ENCODE peak calls at places on chromosome 19, in eight cellular contexts. L is body of pancreas, M is testis, Z is IMR-90, C is Peyer's patch, Q is suprapubic skin, T is transverse colon, A is breast epithelium. B is an unnamed sample. For H3K4me1, the result is how much of the 10 kb centered on the place peaks cover.

GRCh38 chr19:5345895-5346386 is 5.3 kb upstream of the PTPRS start:
- DNase-seq in L (no peak), M (no peak), Z (peak), C (no peak), Q (no peak), T (no peak), A (no peak), B (no peak)

GRCh38 chr19:56840452-56841193 is at the start of the genes PEG3 and ZIM2:
- DNase-seq in L (peak), M (peak), Z (no peak), C (no peak), Q (peak), T (peak), A (peak), B (peak)

GRCh38 chr19:48719263-48720171 is at the start of gene MAMSTR:
- DNase-seq in L (no peak), M (no peak), Z (no peak), C (no peak), Q (peak), T (no peak), A (no peak), B (peak)

GRCh38 chr19:362154-362553 is 17.6 kb upstream of the MIER2 start:
- DNase-seq in L (no peak), M (no peak), Z (no peak), C (peak), Q (no peak), T (no peak), A (no peak), B (no peak)

GRCh38 chr19:13583114-13583513 is 76.8 kb upstream of the CACNA1A start:
- DNase-seq in L (no peak), M (no peak), Z (no peak), C (no peak), Q (no peak), T (no peak), A (no peak), B (no peak)

GRCh38 chr19:55489711-55490477 is 1.7 kb downstream of the SSC5D start:
- DNase-seq in L (no peak), M (no peak), Z (no peak), C (no peak), Q (no peak), T (no peak), A (no peak), B (peak)

GRCh38 chr19:34336781-34337271 is 28.2 kb upstream of the GPI start:
- DNase-seq in L (no peak), M (peak), Z (peak), C (no peak), Q (no peak), T (no peak), A (no peak), B (no peak)

GRCh38 chr19:13153627-13154240 is 3.5 kb downstream of the IER2 start:
- DNase-seq in L (peak), M (no peak), Z (no peak), C (no peak), Q (no peak), T (peak), A (no peak), B (peak)

GRCh38 chr19:44752123-44752815 is 3.8 kb downstream of the BCL3 start:
- DNase-seq in L (no peak), M (no peak), Z (no peak), C (no peak), Q (no peak), T (no peak), A (no peak), B (no peak)
- H3K4me1 ChIP-seq in L (half or more), M (half or more), Z (under half), C (under half), Q (half or more), T (half or more), A (under half), B (half or more)

DNA sequence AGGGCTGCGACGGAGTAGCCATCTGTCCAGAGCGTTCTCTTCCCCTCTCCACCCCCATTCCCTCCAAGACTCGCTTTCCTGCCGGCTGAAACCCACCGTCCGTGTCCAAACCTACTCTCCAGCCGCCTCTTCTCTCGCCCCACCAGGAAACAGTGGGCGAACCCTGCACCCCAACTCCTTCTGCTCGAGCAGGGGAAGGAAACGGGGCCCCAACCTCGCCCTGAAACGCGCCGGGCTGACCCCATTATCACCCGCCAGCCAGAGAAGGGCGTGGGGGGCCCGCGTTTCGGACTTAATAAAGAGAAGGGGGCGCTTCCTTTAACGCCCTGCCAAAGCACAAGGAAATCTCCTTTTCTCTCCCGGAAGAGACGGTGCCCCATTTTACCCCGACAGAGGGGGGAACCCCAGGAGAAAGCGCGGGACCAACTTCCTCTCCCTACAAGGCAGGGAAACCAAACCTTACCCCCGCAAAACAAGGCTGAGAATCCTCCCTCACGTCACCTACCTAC is 2.4 kb downstream of the ZC3H4 start:
- DNase-seq in L (peak), M (no peak), Z (no peak), C (peak), Q (no peak), T (peak), A (no peak), B (no peak)
- TF ChIP-seq POLR2A in L (peak), M (no peak), Z (no peak), C (no peak), Q (no peak), T (no peak), A (no peak), B (no peak)

DNA sequence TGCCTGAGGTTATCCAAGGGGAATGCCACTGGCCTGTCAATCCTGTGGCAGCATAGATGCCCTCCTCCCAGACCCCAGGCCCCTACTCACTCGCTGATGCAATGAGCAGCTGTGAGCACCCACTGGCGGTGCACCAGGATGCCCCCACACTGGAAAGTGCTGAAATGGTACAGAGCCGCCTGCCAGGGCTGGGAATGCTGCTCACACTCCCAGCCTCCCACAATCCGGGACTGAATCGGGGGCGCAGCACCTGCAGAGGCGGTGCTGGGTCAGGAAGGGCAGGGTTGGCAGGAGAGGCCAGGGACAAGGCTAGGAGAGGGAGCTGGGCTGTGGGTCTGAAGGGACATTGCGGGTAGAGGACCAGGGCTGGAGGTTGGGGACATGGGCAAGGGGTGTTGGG is 2.0 kb downstream of the KLK1 start:
- DNase-seq in L (peak), M (no peak), Z (no peak), C (peak), Q (no peak), T (no peak), A (no peak), B (no peak)
- H3K4me1 ChIP-seq in L (half or more), M (under half), Z (under half), C (under half), Q (under half), T (half or more), A (under half), B (under half)

DNA sequence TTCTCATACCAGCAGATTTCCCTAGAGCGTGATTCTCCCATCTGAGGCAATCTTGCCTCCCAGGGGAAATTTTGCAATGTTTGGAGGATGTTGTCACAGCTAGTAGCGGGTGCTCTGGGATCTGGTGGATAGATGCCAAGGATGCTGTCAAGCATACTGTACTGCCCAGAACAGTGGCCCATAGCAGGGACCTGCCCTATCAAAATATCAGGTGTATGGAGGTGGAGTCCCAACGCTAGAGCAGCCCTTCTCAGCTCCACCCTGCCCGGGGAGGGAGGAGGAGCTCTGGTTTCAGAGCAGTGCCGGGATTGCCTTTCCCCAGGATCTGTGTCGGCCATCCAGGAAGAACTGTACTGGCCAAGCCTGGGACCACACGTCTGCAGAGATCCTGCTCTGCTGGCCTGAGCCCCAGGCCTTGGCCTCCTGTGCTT is 10.9 kb upstream of the QTRT1 start:
- DNase-seq in L (no peak), M (peak), Z (peak), C (no peak), Q (no peak), T (no peak), A (no peak), B (peak)
- TF ChIP-seq POLR2A in L (no peak), M (no peak), Z (no peak), C (no peak), Q (no peak), T (no peak), A (no peak), B (no peak)

GRCh38 chr19:4013886-4014540 is 6.5 kb downstream of the PIAS4 start:
- DNase-seq in L (no peak), M (peak), Z (no peak), C (no peak), Q (no peak), T (no peak), A (no peak), B (peak)

GRCh38 chr19:4012092-4012974 is 4.8 kb downstream of the PIAS4 start:
- DNase-seq in L (peak), M (no peak), Z (no peak), C (peak), Q (no peak), T (peak), A (peak), B (no peak)

GRCh38 chr19:4010808-4011110 is 3.2 kb downstream of the PIAS4 start:
- DNase-seq in L (no peak), M (no peak), Z (no peak), C (no peak), Q (no peak), T (no peak), A (no peak), B (no peak)

GRCh38 chr19:4014541-4015491 is 7.3 kb downstream of the PIAS4 start:
- DNase-seq in L (peak), M (peak), Z (no peak), C (peak), Q (peak), T (no peak), A (peak), B (peak)

GRCh38 chr19:4012975-4013634 is 5.6 kb downstream of the PIAS4 start:
- DNase-seq in L (no peak), M (no peak), Z (no peak), C (peak), Q (no peak), T (no peak), A (no peak), B (peak)
- H3K4me1 ChIP-seq in L (half or more), M (half or more), Z (under half), C (under half), Q (under half), T (half or more), A (under half), B (half or more)

DNA sequence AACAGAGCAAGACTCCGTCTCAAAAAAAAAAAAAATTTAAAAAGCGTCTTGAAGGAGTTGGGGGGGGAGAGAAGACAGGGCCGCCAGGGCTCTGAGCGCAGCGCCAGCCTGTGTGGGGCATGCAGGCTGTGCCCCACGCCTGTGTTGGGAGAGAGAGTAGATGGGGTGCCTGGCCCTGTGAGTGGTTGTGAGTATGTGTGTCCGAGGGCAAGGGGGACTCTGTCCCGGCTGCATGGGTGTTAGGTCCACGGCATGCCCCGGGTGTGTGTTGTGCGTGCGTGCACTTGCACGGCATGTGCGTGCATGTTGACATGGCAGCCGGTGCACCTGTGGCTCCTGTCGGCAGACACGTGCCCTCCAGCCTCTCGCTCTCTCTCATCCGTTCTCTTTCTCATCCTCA is 3.4 kb downstream of the MAP2K7 start:
- DNase-seq in L (no peak), M (no peak), Z (no peak), C (no peak), Q (peak), T (peak), A (no peak), B (no peak)
- TF ChIP-seq POLR2A in L (no peak), M (no peak), Z (no peak), C (no peak), Q (no peak), T (no peak), A (no peak), B (no peak)